ENCODE peak calls at places on chromosomes 6 and 20, in four cellular contexts. D, H, S and I are unnamed samples.

GRCh38 chr6:166693880-166694279 is 66.8 kb upstream of the RPS6KA2 start:
- DNase-seq in D (no peak), S (no peak), H (no peak), I (no peak)

GRCh38 chr6:104750449-104750848 is 109.3 kb downstream of the HACE1 start:
- DNase-seq in D (no peak), H (no peak), S (no peak), I (no peak)

GRCh38 chr6:9999806-10000205 is 415.1 kb downstream of the TFAP2A start:
- DNase-seq in D (no peak), S (no peak), H (no peak), I (no peak)

GRCh38 chr20:60905919-60906318 is 346.1 kb upstream of the CDH4 start:
- DNase-seq in D (no peak), S (no peak), H (no peak), I (no peak)

GRCh38 chr20:9408422-9409300 is 105.7 kb upstream of the LAMP5 start:
- DNase-seq in H (no peak), D (no peak), S (no peak), I (no peak)

GRCh38 chr20:31835977-31836852 is 9.2 kb downstream of the FOXS1 start:
- DNase-seq in D (no peak), H (peak), S (peak), I (peak)

GRCh38 chr6:30618270-30618787 is 689 bp downstream of the MRPS18B start:
- DNase-seq in D (no peak), H (no peak), S (no peak), I (peak)

GRCh38 chr20:53937330-53937729 is 133.1 kb downstream of the BCAS1 start:
- DNase-seq in D (no peak), H (no peak), S (no peak), I (no peak)

GRCh38 chr6:14202947-14203346 is 85.4 kb downstream of the CD83 start:
- DNase-seq in D (no peak), S (no peak), H (no peak), I (no peak)

GRCh38 chr20:44176833-44177533 is 10.0 kb downstream of the JPH2 start:
- DNase-seq in D (no peak), S (no peak), H (no peak), I (no peak)

GRCh38 chr6:133837801-133838349 is 51.0 kb upstream of the TCF21 start:
- DNase-seq in D (peak), H (no peak), S (peak), I (peak)

GRCh38 chr6:53417141-53417540 is 68.4 kb upstream of the ELOVL5 start:
- DNase-seq in D (no peak), H (no peak), S (no peak), I (no peak)

GRCh38 chr20:40294747-40295146 is 394.3 kb downstream of the MAFB start:
- DNase-seq in H (no peak), D (no peak), S (no peak), I (no peak)
- TF ChIP-seq USF1 in H (no peak), D (no peak), S (no peak), I (no peak)

GRCh38 chr6:165486183-165487137 is 176.6 kb downstream of the PDE10A start:
- DNase-seq in D (no peak), S (no peak), H (peak), I (no peak)
- TF ChIP-seq USF1 in D (no peak), S (no peak), H (no peak), I (no peak)

GRCh38 chr6:160013987-160014868 is 45.3 kb downstream of the IGF2R start:
- DNase-seq in D (no peak), S (no peak), H (no peak), I (no peak)
- TF ChIP-seq USF1 in D (no peak), S (no peak), H (no peak), I (no peak)

DNA sequence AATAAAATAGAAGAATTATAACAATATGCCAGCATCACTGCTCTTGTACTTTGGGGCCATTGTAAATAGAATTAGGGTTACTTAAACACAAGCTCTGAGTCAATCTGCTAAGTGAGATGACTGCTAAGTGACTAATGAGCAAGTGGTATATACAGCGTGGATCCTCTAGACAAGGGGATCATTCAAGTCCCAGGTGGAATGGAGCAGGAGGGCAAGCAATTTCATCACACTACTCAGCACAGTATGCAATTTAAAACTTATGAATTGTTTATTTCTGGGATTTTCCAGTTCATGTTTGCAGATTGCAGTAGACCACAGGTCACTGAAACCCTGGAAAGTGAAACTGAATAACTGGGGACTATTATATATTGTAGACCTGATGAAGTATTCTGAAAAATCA is 235.3 kb downstream of the BTBD3 start:
- DNase-seq in D (no peak), S (no peak), H (no peak), I (no peak)
- TF ChIP-seq USF1 in D (no peak), S (no peak), H (no peak), I (no peak)

GRCh38 chr20:22411568-22412450 is 172.6 kb downstream of the FOXA2 start:
- DNase-seq in S (no peak), H (no peak), D (no peak), I (peak)
- TF ChIP-seq USF1 in S (no peak), H (no peak), D (no peak), I (no peak)

GRCh38 chr20:48912065-48912464 is 9.4 kb upstream of the ARFGEF2 start:
- DNase-seq in S (no peak), D (no peak), H (no peak), I (no peak)
- TF ChIP-seq USF1 in S (no peak), D (no peak), H (no peak), I (no peak)